ENCODE peak calls at places on chromosomes 3 and 15, in six cellular contexts. O, U, Q, G, Z and Y are unnamed samples.

GRCh38 chr3:190811775-190812480 is 50.6 kb downstream of the GMNC start:
- DNase-seq in U (peak), O (no peak), G (no peak), Q (peak), Z (peak), Y (no peak)

GRCh38 chr15:55791576-55792400 is 48.8 kb upstream of the PRTG start:
- DNase-seq in U (no peak), Z (no peak), O (no peak), Q (peak), G (no peak), Y (no peak)

GRCh38 chr15:31364301-31365031 is 37.8 kb downstream of the KLF13 start:
- DNase-seq in G (no peak), Z (no peak), O (no peak), U (no peak), Q (no peak), Y (no peak)

GRCh38 chr3:16719426-16719825 is 114.2 kb upstream of the DAZL start:
- DNase-seq in G (no peak), O (no peak), U (no peak), Q (no peak), Z (no peak), Y (no peak)

GRCh38 chr3:122199552-122199951 is 16.1 kb downstream of the CASR start:
- DNase-seq in O (no peak), Q (no peak), G (no peak), Z (no peak), U (no peak), Y (no peak)

GRCh38 chr3:127688416-127689265 is 15.9 kb downstream of the ABTB1 start:
- DNase-seq in G (no peak), Z (no peak), O (no peak), Q (peak), U (no peak), Y (no peak)

GRCh38 chr3:160400631-160401150 is 1.2 kb downstream of the SMC4 start:
- DNase-seq in O (no peak), G (peak), Z (no peak), Q (no peak), U (no peak), Y (peak)

GRCh38 chr3:32432711-32433530 is 41.3 kb downstream of the CMTM7 start:
- DNase-seq in Z (no peak), Q (no peak), G (no peak), U (no peak), O (no peak), Y (no peak)

GRCh38 chr15:100663066-100663465 is 60.7 kb downstream of the ASB7 start:
- DNase-seq in Z (no peak), O (no peak), U (no peak), Q (no peak), G (no peak), Y (no peak)

GRCh38 chr3:42014949-42015533 is 53.1 kb upstream of the ULK4 start:
- DNase-seq in O (peak), Q (no peak), U (peak), Z (no peak), G (no peak), Y (no peak)

GRCh38 chr15:63385911-63386531 is 4.4 kb upstream of the CA12 start:
- DNase-seq in Q (no peak), O (no peak), Z (no peak), U (no peak), G (no peak), Y (no peak)

GRCh38 chr15:39530446-39531342 is 50.2 kb upstream of the THBS1 start:
- DNase-seq in U (no peak), Z (no peak), Q (no peak), G (no peak), O (no peak), Y (peak)